ENCODE peak calls at places on chromosomes 2 and 18, in four cellular contexts. V is H7, M is neuronal stem cell, Y is chondrocyte. Q is an unnamed sample.
A peak's percentile ranks its signal among the peaks of the same experiment; 100 is the strongest.

GRCh38 chr2:221228214-221228769 is 343.8 kb downstream of the EPHA4 start:
- DNase-seq in V (no peak), M (no peak), Y (no peak), Q (no peak)

GRCh38 chr18:2889761-2890192 is 43.0 kb downstream of the EMILIN2 start:
- DNase-seq in V (no peak), M (no peak), Y (no peak), Q (no peak)

GRCh38 chr2:27178469-27178868 is 29.7 kb downstream of the TCF23 start:
- DNase-seq in V (no peak), M (no peak), Y (no peak), Q (no peak)

GRCh38 chr2:64613276-64613675 is 40.4 kb downstream of the SERTAD2 start:
- DNase-seq in V (no peak), M (no peak), Y (no peak), Q (no peak)

GRCh38 chr2:74845217-74845751 is 11.4 kb downstream of the HK2 start:
- DNase-seq in V (no peak), M (no peak), Y (peak; percentile 94), Q (no peak)

GRCh38 chr2:1800716-1801388 is 56.5 kb upstream of the PXDN start:
- DNase-seq in V (no peak), M (no peak), Y (peak; percentile 74), Q (no peak)

GRCh38 chr2:102789349-102790085 is 27.7 kb downstream of the TMEM182 start:
- DNase-seq in V (no peak), M (no peak), Y (no peak), Q (no peak)

GRCh38 chr2:9315280-9315847 is 108.0 kb downstream of the ITGB1BP1 start:
- DNase-seq in V (peak; percentile 53), M (no peak), Y (no peak), Q (no peak)

Q was measured in cortex of kidney.